ENCODE peak calls at places on chromosome X, in four cellular contexts. X is progenitor cell of endocrine pancreas, E is uterus, J is right lobe of liver. O is an unnamed sample.

GRCh38 chrX:22037911-22038537 is 5.9 kb downstream of the PHEX start:
- DNase-seq in X (no peak), E (no peak), J (no peak), O (no peak)

GRCh38 chrX:68416592-68416991 is 16.7 kb downstream of the OPHN1 start:
- DNase-seq in X (no peak), E (no peak), J (no peak), O (no peak)

GRCh38 chrX:42096262-42096939 is 173.0 kb upstream of the CASK start:
- DNase-seq in X (no peak), E (no peak), J (no peak), O (peak)

GRCh38 chrX:84046403-84046984 is 141.5 kb downstream of the RPS6KA6 start:
- DNase-seq in X (no peak), E (no peak), J (no peak), O (no peak)

GRCh38 chrX:24146283-24146865 is 3.2 kb upstream of the ZFX start:
- DNase-seq in X (no peak), E (no peak), J (no peak), O (no peak)

GRCh38 chrX:14528629-14529287 is 578 bp upstream of the GLRA2 start:
- DNase-seq in X (peak), E (peak), J (no peak), O (peak)

GRCh38 chrX:103913356-103914020 is 48.9 kb upstream of the TMSB15B start:
- DNase-seq in X (no peak), E (no peak), J (no peak), O (no peak)

GRCh38 chrX:57918750-57919436 is 8.6 kb upstream of the ZXDA start:
- DNase-seq in X (no peak), E (peak), J (no peak), O (no peak)

GRCh38 chrX:46574941-46575381 is 1.4 kb downstream of the CHST7 start:
- DNase-seq in X (peak), E (no peak), J (peak), O (no peak)

GRCh38 chrX:51891821-51892551 is 1.4 kb upstream of the MAGED1 start:
- DNase-seq in X (no peak), E (peak), J (no peak), O (peak)

GRCh38 chrX:14936561-14936960 is 63.3 kb downstream of the MOSPD2 start:
- DNase-seq in X (no peak), E (peak), J (no peak), O (no peak)

DNA sequence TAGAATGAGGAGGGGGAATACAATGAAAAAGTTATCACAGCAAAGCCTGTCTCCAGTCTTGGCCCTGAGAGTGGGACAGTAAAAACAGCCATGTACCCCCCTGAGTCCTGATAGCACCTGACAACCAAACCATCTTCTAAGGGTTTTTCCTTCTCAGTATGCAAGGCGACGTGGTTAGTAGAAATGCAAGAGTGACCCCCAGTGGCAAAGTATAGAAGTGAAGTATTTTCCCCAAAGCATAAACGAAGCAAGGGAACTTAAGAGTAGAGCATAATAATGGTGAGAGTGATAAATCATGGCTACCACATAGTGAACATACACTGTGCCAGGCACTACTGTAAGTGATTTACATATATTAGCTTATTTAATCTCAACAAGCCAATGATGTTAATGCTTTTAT is 52.8 kb downstream of the FAM47C start:
- DNase-seq in X (no peak), E (no peak), J (no peak), O (no peak)
- TF ChIP-seq CTCF in X (peak), E (no peak), J (peak), O (peak)

DNA sequence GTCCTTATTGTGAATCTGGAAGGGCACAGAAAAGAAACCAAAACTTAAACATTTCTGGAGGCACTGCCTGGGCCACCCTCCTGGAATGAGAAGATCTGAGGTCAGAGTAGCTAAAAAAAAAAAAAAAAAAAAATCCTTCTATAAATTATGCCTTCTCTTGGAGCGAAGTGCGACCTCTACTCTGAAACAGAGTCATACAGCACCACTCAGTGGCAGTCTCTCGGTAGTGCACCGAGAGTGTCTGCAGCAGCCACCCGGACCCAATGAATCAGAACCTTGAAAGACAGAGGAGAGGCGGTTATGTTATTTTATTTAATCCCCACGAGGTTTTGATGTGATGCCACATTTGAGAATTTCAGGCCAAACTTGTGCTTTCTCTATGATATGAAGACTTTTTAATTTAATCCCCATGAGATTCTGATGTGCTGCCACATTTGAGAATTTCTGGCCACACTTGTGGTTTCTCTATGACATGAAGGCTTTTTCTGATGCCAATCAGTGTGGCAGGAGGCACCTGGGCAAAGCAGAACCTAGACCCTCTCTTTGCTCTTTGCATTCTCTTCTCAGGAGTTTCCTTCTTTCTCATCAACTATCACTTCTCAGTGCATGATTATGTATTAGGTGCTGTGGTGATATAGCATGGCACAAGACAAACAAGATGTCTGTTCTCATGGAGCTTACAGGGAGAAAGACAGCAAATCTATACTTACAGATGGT is 5.6 kb upstream of the CT47C1 start:
- DNase-seq in X (peak), E (peak), J (no peak), O (peak)
- TF ChIP-seq CTCF in X (peak), E (peak), J (peak), O (peak)

GRCh38 chrX:150680974-150681373 is 12.2 kb upstream of the MTMR1 start:
- DNase-seq in X (no peak), E (no peak), J (no peak), O (peak)
- TF ChIP-seq CTCF in X (peak), E (no peak), J (peak), O (peak)

GRCh38 chrX:149871940-149872339 is 9.0 kb upstream of the MAGEA8 start:
- DNase-seq in X (no peak), E (no peak), J (no peak), O (no peak)
- TF ChIP-seq CTCF in X (peak), E (no peak), J (peak), O (no peak)

O was measured in adrenal gland.